ENCODE peak calls at places on chromosomes 12 and 14, in ten cellular contexts. One of them, this sample, is unnamed.

GRCh38 chr12:104456950-104457745 is 400 bp downstream of the CHST11 start:
- DNase-seq in GM10248: peak
- DNase-seq in fibroblast of pulmonary artery: peak
- DNase-seq in foreskin fibroblast: peak
- DNase-seq in SW480: peak
- DNase-seq in stomach: peak
- DNase-seq in HuH-7.5: peak
- DNase-seq in amygdala: peak
- DNase-seq in stimulated activated CD4-positive, alpha-beta T cell treated with anti-CD3 and anti-CD28 coated beads, Interleukin-1b, Interleukin-23, amount 100 ng/mL, for 1 hour: no peak
- DNase-seq in GM12892: no peak
- DNase-seq in this sample: peak

GRCh38 chr12:65152586-65152985 is 16.8 kb upstream of the LEMD3 start:
- DNase-seq in amygdala: no peak
- DNase-seq in foreskin fibroblast: peak
- DNase-seq in stimulated activated CD4-positive, alpha-beta T cell treated with anti-CD3 and anti-CD28 coated beads, Interleukin-1b, Interleukin-23, amount 100 ng/mL, for 1 hour: no peak
- DNase-seq in stomach: no peak
- DNase-seq in fibroblast of pulmonary artery: peak
- DNase-seq in GM12892: no peak
- DNase-seq in HuH-7.5: no peak
- DNase-seq in GM10248: no peak
- DNase-seq in SW480: no peak
- DNase-seq in this sample: no peak

GRCh38 chr14:54440870-54441868 is at the start of gene CNIH1:
- DNase-seq in fibroblast of pulmonary artery: peak
- DNase-seq in GM12892: peak
- DNase-seq in HuH-7.5: peak
- DNase-seq in GM10248: peak
- DNase-seq in stomach: peak
- DNase-seq in amygdala: peak
- DNase-seq in foreskin fibroblast: peak
- DNase-seq in stimulated activated CD4-positive, alpha-beta T cell treated with anti-CD3 and anti-CD28 coated beads, Interleukin-1b, Interleukin-23, amount 100 ng/mL, for 1 hour: peak
- DNase-seq in SW480: peak
- DNase-seq in this sample: peak

GRCh38 chr12:25384038-25384953 is 133.6 kb upstream of the KRAS start:
- DNase-seq in fibroblast of pulmonary artery: peak
- DNase-seq in HuH-7.5: no peak
- DNase-seq in GM12892: no peak
- DNase-seq in stomach: no peak
- DNase-seq in stimulated activated CD4-positive, alpha-beta T cell treated with anti-CD3 and anti-CD28 coated beads, Interleukin-1b, Interleukin-23, amount 100 ng/mL, for 1 hour: no peak
- DNase-seq in foreskin fibroblast: peak
- DNase-seq in amygdala: no peak
- DNase-seq in SW480: no peak
- DNase-seq in GM10248: no peak
- DNase-seq in this sample: no peak

GRCh38 chr14:101761881-101762529 is 496 bp downstream of the PPP2R5C start:
- DNase-seq in stimulated activated CD4-positive, alpha-beta T cell treated with anti-CD3 and anti-CD28 coated beads, Interleukin-1b, Interleukin-23, amount 100 ng/mL, for 1 hour: no peak
- DNase-seq in SW480: peak
- DNase-seq in foreskin fibroblast: peak
- DNase-seq in HuH-7.5: peak
- DNase-seq in stomach: peak
- DNase-seq in amygdala: no peak
- DNase-seq in fibroblast of pulmonary artery: no peak
- DNase-seq in GM12892: peak
- DNase-seq in GM10248: peak
- DNase-seq in this sample: peak

GRCh38 chr12:112514926-112515642 is 96.3 kb downstream of the PTPN11 start:
- DNase-seq in SW480: no peak
- DNase-seq in HuH-7.5: no peak
- DNase-seq in stomach: no peak
- DNase-seq in amygdala: no peak
- DNase-seq in fibroblast of pulmonary artery: peak
- DNase-seq in foreskin fibroblast: peak
- DNase-seq in GM12892: no peak
- DNase-seq in stimulated activated CD4-positive, alpha-beta T cell treated with anti-CD3 and anti-CD28 coated beads, Interleukin-1b, Interleukin-23, amount 100 ng/mL, for 1 hour: no peak
- DNase-seq in GM10248: no peak
- DNase-seq in this sample: no peak

GRCh38 chr14:104510794-104511611 is 68.6 kb upstream of the C14orf180 start:
- DNase-seq in GM12892: no peak
- DNase-seq in stimulated activated CD4-positive, alpha-beta T cell treated with anti-CD3 and anti-CD28 coated beads, Interleukin-1b, Interleukin-23, amount 100 ng/mL, for 1 hour: no peak
- DNase-seq in SW480: no peak
- DNase-seq in fibroblast of pulmonary artery: no peak
- DNase-seq in stomach: peak
- DNase-seq in GM10248: no peak
- DNase-seq in amygdala: peak
- DNase-seq in HuH-7.5: no peak
- DNase-seq in foreskin fibroblast: no peak
- DNase-seq in this sample: no peak

GRCh38 chr12:29580971-29581370 is 83.5 kb upstream of the OVCH1 start:
- DNase-seq in stimulated activated CD4-positive, alpha-beta T cell treated with anti-CD3 and anti-CD28 coated beads, Interleukin-1b, Interleukin-23, amount 100 ng/mL, for 1 hour: no peak
- DNase-seq in HuH-7.5: no peak
- DNase-seq in amygdala: no peak
- DNase-seq in foreskin fibroblast: no peak
- DNase-seq in GM12892: no peak
- DNase-seq in SW480: no peak
- DNase-seq in GM10248: no peak
- DNase-seq in stomach: no peak
- DNase-seq in fibroblast of pulmonary artery: no peak
- DNase-seq in this sample: no peak

GRCh38 chr14:90739318-90740077 is 76.7 kb downstream of the TTC7B start:
- DNase-seq in fibroblast of pulmonary artery: no peak
- DNase-seq in stomach: no peak
- DNase-seq in stimulated activated CD4-positive, alpha-beta T cell treated with anti-CD3 and anti-CD28 coated beads, Interleukin-1b, Interleukin-23, amount 100 ng/mL, for 1 hour: no peak
- DNase-seq in foreskin fibroblast: peak
- DNase-seq in GM12892: no peak
- DNase-seq in SW480: no peak
- DNase-seq in GM10248: no peak
- DNase-seq in HuH-7.5: no peak
- DNase-seq in amygdala: no peak
- DNase-seq in this sample: no peak

GRCh38 chr14:65159281-65160062 is 57.2 kb upstream of the MAX start:
- DNase-seq in stomach: no peak
- DNase-seq in stimulated activated CD4-positive, alpha-beta T cell treated with anti-CD3 and anti-CD28 coated beads, Interleukin-1b, Interleukin-23, amount 100 ng/mL, for 1 hour: no peak
- DNase-seq in GM12892: no peak
- DNase-seq in SW480: no peak
- DNase-seq in GM10248: peak
- DNase-seq in amygdala: no peak
- DNase-seq in fibroblast of pulmonary artery: no peak
- DNase-seq in foreskin fibroblast: no peak
- DNase-seq in HuH-7.5: no peak
- DNase-seq in this sample: peak

GRCh38 chr12:77328326-77328725 is 263.0 kb upstream of the E2F7 start:
- DNase-seq in stimulated activated CD4-positive, alpha-beta T cell treated with anti-CD3 and anti-CD28 coated beads, Interleukin-1b, Interleukin-23, amount 100 ng/mL, for 1 hour: no peak
- DNase-seq in GM10248: no peak
- DNase-seq in amygdala: no peak
- DNase-seq in stomach: no peak
- DNase-seq in fibroblast of pulmonary artery: no peak
- DNase-seq in HuH-7.5: no peak
- DNase-seq in GM12892: no peak
- DNase-seq in SW480: no peak
- DNase-seq in foreskin fibroblast: no peak
- DNase-seq in this sample: no peak

GRCh38 chr14:106044949-106045596 is 518.7 kb downstream of the TMEM121 start:
- DNase-seq in amygdala: no peak
- DNase-seq in HuH-7.5: peak
- DNase-seq in stimulated activated CD4-positive, alpha-beta T cell treated with anti-CD3 and anti-CD28 coated beads, Interleukin-1b, Interleukin-23, amount 100 ng/mL, for 1 hour: peak
- DNase-seq in GM12892: peak
- DNase-seq in foreskin fibroblast: no peak
- DNase-seq in fibroblast of pulmonary artery: no peak
- DNase-seq in SW480: peak
- DNase-seq in stomach: peak
- DNase-seq in GM10248: peak
- DNase-seq in this sample: peak

GRCh38 chr14:67851785-67852410 is 32.3 kb downstream of the RAD51B start:
- DNase-seq in SW480: no peak
- DNase-seq in GM12892: no peak
- DNase-seq in GM10248: no peak
- DNase-seq in foreskin fibroblast: no peak
- DNase-seq in HuH-7.5: no peak
- DNase-seq in stomach: no peak
- DNase-seq in amygdala: no peak
- DNase-seq in fibroblast of pulmonary artery: no peak
- DNase-seq in stimulated activated CD4-positive, alpha-beta T cell treated with anti-CD3 and anti-CD28 coated beads, Interleukin-1b, Interleukin-23, amount 100 ng/mL, for 1 hour: no peak
- DNase-seq in this sample: no peak

GRCh38 chr14:90658541-90658967 is 157.7 kb downstream of the TTC7B start:
- DNase-seq in SW480: peak
- DNase-seq in HuH-7.5: no peak
- DNase-seq in stomach: no peak
- DNase-seq in amygdala: no peak
- DNase-seq in fibroblast of pulmonary artery: peak
- DNase-seq in foreskin fibroblast: no peak
- DNase-seq in GM12892: no peak
- DNase-seq in stimulated activated CD4-positive, alpha-beta T cell treated with anti-CD3 and anti-CD28 coated beads, Interleukin-1b, Interleukin-23, amount 100 ng/mL, for 1 hour: no peak
- DNase-seq in GM10248: peak
- DNase-seq in this sample: no peak

GRCh38 chr14:30551460-30551859 is 7.5 kb upstream of the G2E3 start:
- DNase-seq in SW480: no peak
- DNase-seq in fibroblast of pulmonary artery: no peak
- DNase-seq in stomach: no peak
- DNase-seq in stimulated activated CD4-positive, alpha-beta T cell treated with anti-CD3 and anti-CD28 coated beads, Interleukin-1b, Interleukin-23, amount 100 ng/mL, for 1 hour: no peak
- DNase-seq in GM12892: no peak
- DNase-seq in foreskin fibroblast: peak
- DNase-seq in HuH-7.5: no peak
- DNase-seq in amygdala: no peak
- DNase-seq in GM10248: no peak
- DNase-seq in this sample: no peak

GRCh38 chr12:130880411-130880885 is 8.6 kb downstream of the RAN start:
- DNase-seq in HuH-7.5: no peak
- DNase-seq in GM12892: peak
- DNase-seq in stimulated activated CD4-positive, alpha-beta T cell treated with anti-CD3 and anti-CD28 coated beads, Interleukin-1b, Interleukin-23, amount 100 ng/mL, for 1 hour: no peak
- DNase-seq in foreskin fibroblast: peak
- DNase-seq in GM10248: peak
- DNase-seq in amygdala: no peak
- DNase-seq in SW480: no peak
- DNase-seq in fibroblast of pulmonary artery: no peak
- DNase-seq in stomach: no peak
- DNase-seq in this sample: peak

GRCh38 chr12:65640489-65640901 is 183.8 kb upstream of the HMGA2 start:
- DNase-seq in GM10248: no peak
- DNase-seq in stomach: no peak
- DNase-seq in fibroblast of pulmonary artery: peak
- DNase-seq in HuH-7.5: no peak
- DNase-seq in SW480: no peak
- DNase-seq in stimulated activated CD4-positive, alpha-beta T cell treated with anti-CD3 and anti-CD28 coated beads, Interleukin-1b, Interleukin-23, amount 100 ng/mL, for 1 hour: no peak
- DNase-seq in amygdala: no peak
- DNase-seq in foreskin fibroblast: peak
- DNase-seq in GM12892: no peak
- DNase-seq in this sample: no peak

GRCh38 chr12:116418551-116418950 is 140.6 kb upstream of the MAP1LC3B2 start:
- DNase-seq in stomach: no peak
- DNase-seq in stimulated activated CD4-positive, alpha-beta T cell treated with anti-CD3 and anti-CD28 coated beads, Interleukin-1b, Interleukin-23, amount 100 ng/mL, for 1 hour: no peak
- DNase-seq in fibroblast of pulmonary artery: no peak
- DNase-seq in amygdala: no peak
- DNase-seq in foreskin fibroblast: no peak
- DNase-seq in SW480: no peak
- DNase-seq in GM12892: no peak
- DNase-seq in HuH-7.5: no peak
- DNase-seq in GM10248: no peak
- DNase-seq in this sample: no peak

GRCh38 chr12:120262852-120263724 is 2.4 kb downstream of the PXN start:
- DNase-seq in amygdala: no peak
- DNase-seq in SW480: no peak
- DNase-seq in foreskin fibroblast: peak
- DNase-seq in GM10248: no peak
- DNase-seq in GM12892: no peak
- DNase-seq in stimulated activated CD4-positive, alpha-beta T cell treated with anti-CD3 and anti-CD28 coated beads, Interleukin-1b, Interleukin-23, amount 100 ng/mL, for 1 hour: no peak
- DNase-seq in fibroblast of pulmonary artery: peak
- DNase-seq in stomach: no peak
- DNase-seq in HuH-7.5: no peak
- DNase-seq in this sample: no peak

GRCh38 chr14:90361865-90362557 is 30.3 kb upstream of the NRDE2 start:
- DNase-seq in fibroblast of pulmonary artery: no peak
- DNase-seq in GM10248: no peak
- DNase-seq in SW480: no peak
- DNase-seq in amygdala: no peak
- DNase-seq in HuH-7.5: no peak
- DNase-seq in stimulated activated CD4-positive, alpha-beta T cell treated with anti-CD3 and anti-CD28 coated beads, Interleukin-1b, Interleukin-23, amount 100 ng/mL, for 1 hour: no peak
- DNase-seq in foreskin fibroblast: no peak
- DNase-seq in GM12892: no peak
- DNase-seq in stomach: no peak
- DNase-seq in this sample: no peak

GRCh38 chr14:66359500-66359899 is 126.7 kb upstream of the CCDC196 start:
- DNase-seq in fibroblast of pulmonary artery: peak
- DNase-seq in foreskin fibroblast: peak
- DNase-seq in SW480: peak
- DNase-seq in amygdala: no peak
- DNase-seq in GM10248: peak
- DNase-seq in stomach: no peak
- DNase-seq in HuH-7.5: peak
- DNase-seq in GM12892: peak
- DNase-seq in stimulated activated CD4-positive, alpha-beta T cell treated with anti-CD3 and anti-CD28 coated beads, Interleukin-1b, Interleukin-23, amount 100 ng/mL, for 1 hour: no peak
- DNase-seq in this sample: peak

GRCh38 chr12:84727964-84728363 is 184.6 kb downstream of the SLC6A15 start:
- DNase-seq in foreskin fibroblast: peak
- DNase-seq in amygdala: no peak
- DNase-seq in stomach: no peak
- DNase-seq in GM10248: no peak
- DNase-seq in GM12892: no peak
- DNase-seq in stimulated activated CD4-positive, alpha-beta T cell treated with anti-CD3 and anti-CD28 coated beads, Interleukin-1b, Interleukin-23, amount 100 ng/mL, for 1 hour: no peak
- DNase-seq in fibroblast of pulmonary artery: no peak
- DNase-seq in HuH-7.5: no peak
- DNase-seq in SW480: peak
- DNase-seq in this sample: no peak

GRCh38 chr14:99624971-99625370 is 20.0 kb upstream of the HHIPL1 start:
- DNase-seq in GM12892: no peak
- DNase-seq in stomach: peak
- DNase-seq in SW480: peak
- DNase-seq in amygdala: no peak
- DNase-seq in stimulated activated CD4-positive, alpha-beta T cell treated with anti-CD3 and anti-CD28 coated beads, Interleukin-1b, Interleukin-23, amount 100 ng/mL, for 1 hour: no peak
- DNase-seq in fibroblast of pulmonary artery: no peak
- DNase-seq in foreskin fibroblast: no peak
- DNase-seq in GM10248: no peak
- DNase-seq in HuH-7.5: no peak
- DNase-seq in this sample: no peak